ENCODE peak calls at places on chromosomes 11 and 22, in eight cellular contexts. R is right lobe of liver; V is naive thymus-derived CD4-positive, alpha-beta T cell; C is CD8-positive, alpha-beta T cell; F is body of pancreas; H is CD4-positive, CD25-positive, alpha-beta regulatory T cell; N is upper lobe of right lung; Q is Panc1. Z is an unnamed sample.

GRCh38 chr11:32962016-32962415 is 53.7 kb upstream of the DEPDC7 start:
- ATAC-seq in R (no peak), H (no peak), C (no peak), V (no peak), N (no peak), F (no peak), Q (no peak), Z (no peak)

GRCh38 chr22:19382240-19382639 is 49.3 kb downstream of the HIRA start:
- ATAC-seq in V (no peak), R (no peak), Q (no peak), F (no peak), C (no peak), N (no peak), H (no peak), Z (no peak)

GRCh38 chr11:75576445-75577049 is 14.5 kb downstream of the SERPINH1 start:
- ATAC-seq in N (peak; percentile 82), Q (no peak), H (peak; percentile 26), V (peak; percentile 74), F (peak; percentile 77), C (peak; percentile 34), R (peak; percentile 47), Z (peak; percentile 40)

GRCh38 chr11:37623778-37624177 is 1025.7 kb upstream of the RAG2 start:
- ATAC-seq in Q (no peak), C (no peak), N (no peak), H (no peak), R (no peak), V (no peak), F (no peak), Z (no peak)

GRCh38 chr11:22923561-22923960 is 63.3 kb upstream of the CCDC179 start:
- ATAC-seq in H (no peak), R (no peak), Q (no peak), F (no peak), N (no peak), V (no peak), C (no peak), Z (no peak)

GRCh38 chr11:121892131-121892681 is 223.8 kb downstream of the BLID start:
- ATAC-seq in Q (no peak), N (no peak), F (no peak), C (no peak), H (no peak), R (no peak), V (no peak), Z (peak; percentile 23)

GRCh38 chr11:75836422-75836821 is 21.4 kb downstream of the UVRAG start:
- ATAC-seq in N (peak; percentile 86), Q (no peak), H (no peak), R (no peak), F (no peak), C (no peak), V (peak; percentile 50), Z (no peak)

GRCh38 chr22:23180301-23180892 is at the start of gene BCR:
- ATAC-seq in R (peak; percentile 84), V (peak; percentile 82), Q (peak; percentile 90), F (peak; percentile 85), N (peak; percentile 83), C (peak; percentile 70), H (peak; percentile 68), Z (peak; percentile 95)

GRCh38 chr11:1203505-1204271 is 19.2 kb upstream of the MUC5B start:
- ATAC-seq in C (no peak), R (no peak), Q (no peak), H (no peak), F (no peak), V (no peak), N (no peak), Z (no peak)

GRCh38 chr11:13127161-13127560 is 118.0 kb downstream of the RASSF10 start:
- ATAC-seq in Q (no peak), F (no peak), V (no peak), C (no peak), N (no peak), H (no peak), R (no peak), Z (no peak)

GRCh38 chr11:35334385-35335090 is 84.8 kb downstream of the SLC1A2 start:
- ATAC-seq in F (no peak), N (no peak), H (no peak), C (peak; percentile 45), V (peak; percentile 19), R (no peak), Q (no peak), Z (no peak)

GRCh38 chr11:124930799-124931198 is 5.0 kb downstream of the HEPACAM start:
- ATAC-seq in F (no peak), R (no peak), H (no peak), V (peak; percentile 31), Q (no peak), C (peak; percentile 40), N (no peak), Z (no peak)

GRCh38 chr22:30933457-30933856 is 35.1 kb downstream of the MORC2 start:
- ATAC-seq in F (no peak), R (no peak), Q (no peak), V (no peak), C (no peak), H (no peak), N (no peak), Z (no peak)
- H3K36me3 ChIP-seq in F (peaks cover 21% of the 10 kb centered on the region), R (no peaks in the 10 kb centered on the region), Q (peaks cover 13% of the 10 kb centered on the region), V (peaks cover 51% of the 10 kb centered on the region), C (peaks cover 91% of the 10 kb centered on the region), H (peaks cover 96% of the 10 kb centered on the region), N (peaks cover 100% of the 10 kb centered on the region), Z (peaks cover 100% of the 10 kb centered on the region)

GRCh38 chr11:16750417-16750816 is 12.0 kb downstream of the C11orf58 start:
- ATAC-seq in Q (no peak), C (no peak), N (no peak), V (no peak), H (no peak), R (no peak), F (no peak), Z (no peak)
- H3K36me3 ChIP-seq in Q (peaks cover 30% of the 10 kb centered on the region), C (peaks cover 41% of the 10 kb centered on the region), N (peaks cover 100% of the 10 kb centered on the region), V (peaks cover 18% of the 10 kb centered on the region), H (peaks cover 96% of the 10 kb centered on the region), R (peaks cover 3% of the 10 kb centered on the region), F (no peaks in the 10 kb centered on the region), Z (peaks cover 100% of the 10 kb centered on the region)

GRCh38 chr22:46336119-46337078 is 885 bp downstream of the TRMU start:
- ATAC-seq in C (peak; percentile 30), H (no peak), V (peak; percentile 13), R (peak; percentile 71), N (peak; percentile 45), Q (peak; percentile 20), F (peak; percentile 38), Z (no peak)

GRCh38 chr22:46339956-46340355 is 4.4 kb downstream of the TRMU start:
- ATAC-seq in C (no peak), Q (no peak), V (no peak), F (no peak), H (no peak), N (no peak), R (no peak), Z (no peak)

GRCh38 chr22:46338636-46339035 is 3.1 kb downstream of the TRMU start:
- ATAC-seq in R (no peak), V (no peak), H (no peak), Q (no peak), F (no peak), C (no peak), N (no peak), Z (no peak)

GRCh38 chr22:46335201-46336118 is at the start of gene TRMU:
- ATAC-seq in R (peak; percentile 94), H (peak; percentile 81), Q (peak; percentile 98), F (peak; percentile 95), V (peak; percentile 94), C (peak; percentile 80), N (peak; percentile 97), Z (peak; percentile 96)

GRCh38 chr22:46337870-46338269 is 2.4 kb downstream of the TRMU start:
- ATAC-seq in V (no peak), N (no peak), Q (no peak), C (no peak), F (no peak), R (no peak), H (no peak), Z (no peak)
- H3K36me3 ChIP-seq in V (peaks cover 22% of the 10 kb centered on the region), N (peaks cover 52% of the 10 kb centered on the region), Q (peaks cover 7% of the 10 kb centered on the region), C (peaks cover 36% of the 10 kb centered on the region), F (no peaks in the 10 kb centered on the region), R (no peaks in the 10 kb centered on the region), H (peaks cover 48% of the 10 kb centered on the region), Z (no peaks in the 10 kb centered on the region)

DNA sequence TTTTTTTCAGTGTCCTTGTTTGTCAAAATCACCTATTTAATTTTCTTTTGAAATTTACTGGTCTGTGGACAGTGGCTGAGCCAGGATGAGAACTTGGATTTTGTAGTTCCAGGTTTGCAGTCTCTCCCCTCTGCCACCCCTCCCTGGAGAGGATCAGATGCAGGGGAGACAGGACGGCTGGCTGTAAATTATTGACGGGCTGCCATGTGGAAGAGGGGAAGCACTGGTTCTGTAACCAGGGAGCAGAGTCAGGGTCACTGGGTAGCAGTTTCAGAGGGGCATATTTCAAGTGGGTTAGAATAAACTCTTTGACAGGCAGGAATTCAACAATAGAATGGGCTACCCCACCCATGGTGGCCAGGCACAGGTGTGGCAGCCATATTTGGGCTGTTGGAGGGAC is 20.6 kb upstream of the YWHAH start:
- ATAC-seq in C (no peak), R (no peak), H (no peak), V (no peak), Q (no peak), F (no peak), N (no peak), Z (no peak)
- H3K36me3 ChIP-seq in C (no peaks in the 10 kb centered on the region), R (no peaks in the 10 kb centered on the region), H (no peaks in the 10 kb centered on the region), V (no peaks in the 10 kb centered on the region), Q (no peaks in the 10 kb centered on the region), F (no peaks in the 10 kb centered on the region), N (no peaks in the 10 kb centered on the region), Z (no peaks in the 10 kb centered on the region)

DNA sequence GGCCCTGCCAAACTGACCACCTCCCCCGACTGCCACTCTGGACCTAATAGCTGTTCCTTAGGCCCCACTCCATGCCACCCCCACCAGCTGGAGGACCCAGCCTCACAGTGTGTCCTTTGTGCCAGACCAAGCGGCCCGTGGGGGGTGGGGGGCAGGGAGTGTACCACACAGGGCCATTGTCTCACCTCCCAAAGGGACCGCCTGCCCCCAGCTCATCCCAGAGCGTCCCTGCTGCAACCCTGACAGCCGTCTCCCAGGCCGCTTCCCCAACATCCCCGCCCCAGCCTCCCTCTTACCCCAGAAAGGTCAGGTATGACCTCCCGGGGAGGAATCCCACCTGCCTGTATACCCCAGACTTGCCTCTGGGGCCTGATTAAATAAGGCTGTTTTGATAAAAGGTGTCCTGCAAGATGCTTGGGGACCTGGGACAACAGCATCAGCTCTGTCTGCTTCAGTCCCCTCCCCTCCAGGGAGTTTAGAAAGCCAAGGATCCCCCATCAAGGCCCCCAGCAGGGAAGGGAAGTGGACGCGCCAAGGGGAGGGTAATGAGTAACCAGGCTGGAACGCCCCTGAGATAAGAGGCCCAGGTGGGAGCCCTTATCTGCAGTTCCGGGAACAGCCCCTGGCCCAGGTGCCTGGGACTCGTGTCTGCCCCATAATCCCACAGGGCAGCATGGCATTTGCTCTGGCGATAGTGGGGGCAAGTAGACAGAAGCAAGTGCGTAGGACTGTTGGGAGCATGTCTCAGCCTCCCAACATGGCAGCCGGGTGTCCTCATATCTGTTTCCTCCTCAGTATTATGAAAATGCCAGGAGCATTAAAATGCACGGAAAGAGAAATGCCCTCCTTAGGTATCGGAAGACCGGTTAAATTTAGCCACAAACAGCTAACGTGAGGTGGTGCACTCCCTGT is 9.0 kb downstream of the CDC42EP1 start:
- ATAC-seq in C (no peak), R (peak; percentile 74), F (peak; percentile 81), V (no peak), H (no peak), Q (peak; percentile 23), N (peak; percentile 68), Z (no peak)
- H3K36me3 ChIP-seq in C (no peaks in the 10 kb centered on the region), R (no peaks in the 10 kb centered on the region), F (peaks cover 10% of the 10 kb centered on the region), V (no peaks in the 10 kb centered on the region), H (no peaks in the 10 kb centered on the region), Q (no peaks in the 10 kb centered on the region), N (peaks cover 33% of the 10 kb centered on the region), Z (no peaks in the 10 kb centered on the region)